ENCODE peak calls at places on chromosomes 5 and 9, in ten cellular contexts. One of them, this sample, is unnamed. For H3K9me2, the result is how much of the 10 kb centered on the place peaks cover.

GRCh38 chr5:114903767-114904166 is 265.9 kb downstream of the TRIM36 start:
- DNase-seq in PC-3: no peak
- DNase-seq in hepatocyte: no peak
- DNase-seq in SK-N-SH: no peak
- DNase-seq in GM23338: no peak
- DNase-seq in GM23248: no peak
- DNase-seq in Karpas-422: no peak
- DNase-seq in PC-9: no peak
- DNase-seq in HCT116: no peak
- DNase-seq in OCI-LY7: no peak
- DNase-seq in this sample: no peak

GRCh38 chr5:117788596-117788995 is 1199.8 kb downstream of the DTWD2 start:
- DNase-seq in PC-3: no peak
- DNase-seq in hepatocyte: peak
- DNase-seq in SK-N-SH: no peak
- DNase-seq in GM23338: no peak
- DNase-seq in GM23248: no peak
- DNase-seq in Karpas-422: no peak
- DNase-seq in PC-9: no peak
- DNase-seq in HCT116: peak
- DNase-seq in OCI-LY7: no peak
- DNase-seq in this sample: no peak

GRCh38 chr5:160959804-160960203 is 107.8 kb upstream of the ATP10B start:
- DNase-seq in PC-3: peak
- DNase-seq in hepatocyte: peak
- DNase-seq in SK-N-SH: no peak
- DNase-seq in GM23338: no peak
- DNase-seq in GM23248: no peak
- DNase-seq in Karpas-422: no peak
- DNase-seq in PC-9: no peak
- DNase-seq in HCT116: no peak
- DNase-seq in OCI-LY7: no peak
- DNase-seq in this sample: peak

GRCh38 chr9:130078547-130078946 is 24.8 kb downstream of the GPR107 start:
- DNase-seq in PC-3: no peak
- DNase-seq in hepatocyte: no peak
- DNase-seq in SK-N-SH: no peak
- DNase-seq in GM23338: no peak
- DNase-seq in GM23248: no peak
- DNase-seq in Karpas-422: no peak
- DNase-seq in PC-9: no peak
- DNase-seq in HCT116: no peak
- DNase-seq in OCI-LY7: no peak
- DNase-seq in this sample: no peak

GRCh38 chr5:43316421-43316820 is 3.2 kb upstream of the HMGCS1 start:
- DNase-seq in PC-3: peak
- DNase-seq in hepatocyte: no peak
- DNase-seq in SK-N-SH: no peak
- DNase-seq in GM23338: no peak
- DNase-seq in GM23248: no peak
- DNase-seq in Karpas-422: no peak
- DNase-seq in PC-9: no peak
- DNase-seq in HCT116: no peak
- DNase-seq in OCI-LY7: no peak
- DNase-seq in this sample: no peak

GRCh38 chr5:154989641-154990040 is 23.9 kb upstream of the KIF4B start:
- DNase-seq in PC-3: no peak
- DNase-seq in hepatocyte: no peak
- DNase-seq in SK-N-SH: no peak
- DNase-seq in GM23338: no peak
- DNase-seq in GM23248: no peak
- DNase-seq in Karpas-422: no peak
- DNase-seq in PC-9: no peak
- DNase-seq in HCT116: no peak
- DNase-seq in OCI-LY7: no peak
- DNase-seq in this sample: no peak

GRCh38 chr5:74326571-74327338 is 313.8 kb downstream of the ENC1 start:
- DNase-seq in PC-3: peak
- DNase-seq in hepatocyte: peak
- DNase-seq in SK-N-SH: no peak
- DNase-seq in GM23338: no peak
- DNase-seq in GM23248: peak
- DNase-seq in Karpas-422: no peak
- DNase-seq in PC-9: peak
- DNase-seq in HCT116: peak
- DNase-seq in OCI-LY7: peak
- DNase-seq in this sample: peak

GRCh38 chr9:89770779-89771178 is 166.0 kb downstream of the GADD45G start:
- DNase-seq in PC-3: no peak
- DNase-seq in hepatocyte: no peak
- DNase-seq in SK-N-SH: peak
- DNase-seq in GM23338: no peak
- DNase-seq in GM23248: no peak
- DNase-seq in Karpas-422: no peak
- DNase-seq in PC-9: no peak
- DNase-seq in HCT116: no peak
- DNase-seq in OCI-LY7: no peak
- DNase-seq in this sample: no peak

GRCh38 chr9:116713266-116713665 is 26.2 kb downstream of the TRIM32 start:
- DNase-seq in PC-3: no peak
- DNase-seq in hepatocyte: no peak
- DNase-seq in SK-N-SH: no peak
- DNase-seq in GM23338: no peak
- DNase-seq in GM23248: no peak
- DNase-seq in Karpas-422: no peak
- DNase-seq in PC-9: no peak
- DNase-seq in HCT116: no peak
- DNase-seq in OCI-LY7: no peak
- DNase-seq in this sample: no peak

GRCh38 chr5:137316346-137316736 is 182.8 kb downstream of the SPOCK1 start:
- DNase-seq in PC-3: peak
- DNase-seq in hepatocyte: no peak
- DNase-seq in SK-N-SH: no peak
- DNase-seq in GM23338: no peak
- DNase-seq in GM23248: peak
- DNase-seq in Karpas-422: no peak
- DNase-seq in PC-9: no peak
- DNase-seq in HCT116: no peak
- DNase-seq in OCI-LY7: no peak
- DNase-seq in this sample: no peak

GRCh38 chr5:33776151-33776550 is 115.6 kb downstream of the ADAMTS12 start:
- DNase-seq in PC-3: no peak
- DNase-seq in hepatocyte: no peak
- DNase-seq in SK-N-SH: no peak
- DNase-seq in GM23338: no peak
- DNase-seq in GM23248: no peak
- DNase-seq in Karpas-422: no peak
- DNase-seq in PC-9: no peak
- DNase-seq in HCT116: no peak
- DNase-seq in OCI-LY7: no peak
- DNase-seq in this sample: no peak

GRCh38 chr5:33769968-33770367 is 121.8 kb downstream of the ADAMTS12 start:
- DNase-seq in PC-3: no peak
- DNase-seq in hepatocyte: no peak
- DNase-seq in SK-N-SH: no peak
- DNase-seq in GM23338: no peak
- DNase-seq in GM23248: no peak
- DNase-seq in Karpas-422: no peak
- DNase-seq in PC-9: no peak
- DNase-seq in HCT116: no peak
- DNase-seq in OCI-LY7: no peak
- DNase-seq in this sample: no peak

GRCh38 chr5:33774323-33774722 is 117.5 kb downstream of the ADAMTS12 start:
- DNase-seq in PC-3: no peak
- DNase-seq in hepatocyte: no peak
- DNase-seq in SK-N-SH: no peak
- DNase-seq in GM23338: no peak
- DNase-seq in GM23248: peak
- DNase-seq in Karpas-422: no peak
- DNase-seq in PC-9: no peak
- DNase-seq in HCT116: no peak
- DNase-seq in OCI-LY7: no peak
- DNase-seq in this sample: no peak

GRCh38 chr5:33772276-33772990 is 119.4 kb downstream of the ADAMTS12 start:
- DNase-seq in PC-3: peak
- DNase-seq in hepatocyte: no peak
- DNase-seq in SK-N-SH: no peak
- DNase-seq in GM23338: no peak
- DNase-seq in GM23248: peak
- DNase-seq in Karpas-422: no peak
- DNase-seq in PC-9: peak
- DNase-seq in HCT116: no peak
- DNase-seq in OCI-LY7: no peak
- DNase-seq in this sample: no peak
- H3K4me2 ChIP-seq in PC-3: no peak
- H3K4me2 ChIP-seq in hepatocyte: no peak
- H3K4me2 ChIP-seq in SK-N-SH: no peak
- H3K4me2 ChIP-seq in GM23338: no peak
- H3K4me2 ChIP-seq in GM23248: peak
- H3K4me2 ChIP-seq in Karpas-422: no peak
- H3K4me2 ChIP-seq in PC-9: peak
- H3K4me2 ChIP-seq in HCT116: no peak
- H3K4me2 ChIP-seq in OCI-LY7: no peak
- H3K4me2 ChIP-seq in this sample: no peak

GRCh38 chr9:13646500-13646899 is 367.0 kb upstream of the MPDZ start:
- DNase-seq in PC-3: peak
- DNase-seq in hepatocyte: no peak
- DNase-seq in SK-N-SH: no peak
- DNase-seq in GM23338: no peak
- DNase-seq in GM23248: no peak
- DNase-seq in Karpas-422: no peak
- DNase-seq in PC-9: no peak
- DNase-seq in HCT116: no peak
- DNase-seq in OCI-LY7: no peak
- DNase-seq in this sample: no peak
- H3K9me2 ChIP-seq in PC-3: under half
- H3K9me2 ChIP-seq in hepatocyte: under half
- H3K9me2 ChIP-seq in SK-N-SH: under half
- H3K9me2 ChIP-seq in GM23338: under half
- H3K9me2 ChIP-seq in GM23248: under half
- H3K9me2 ChIP-seq in Karpas-422: under half
- H3K9me2 ChIP-seq in PC-9: under half
- H3K9me2 ChIP-seq in HCT116: under half
- H3K9me2 ChIP-seq in OCI-LY7: under half
- H3K9me2 ChIP-seq in this sample: under half

GRCh38 chr9:13957089-13957488 is 356.9 kb downstream of the NFIB start:
- DNase-seq in PC-3: no peak
- DNase-seq in hepatocyte: no peak
- DNase-seq in SK-N-SH: no peak
- DNase-seq in GM23338: no peak
- DNase-seq in GM23248: no peak
- DNase-seq in Karpas-422: no peak
- DNase-seq in PC-9: no peak
- DNase-seq in HCT116: no peak
- DNase-seq in OCI-LY7: no peak
- DNase-seq in this sample: peak
- H3K4me2 ChIP-seq in PC-3: no peak
- H3K4me2 ChIP-seq in hepatocyte: no peak
- H3K4me2 ChIP-seq in SK-N-SH: no peak
- H3K4me2 ChIP-seq in GM23338: no peak
- H3K4me2 ChIP-seq in GM23248: no peak
- H3K4me2 ChIP-seq in Karpas-422: peak
- H3K4me2 ChIP-seq in PC-9: no peak
- H3K4me2 ChIP-seq in HCT116: no peak
- H3K4me2 ChIP-seq in OCI-LY7: no peak
- H3K4me2 ChIP-seq in this sample: peak

DNA sequence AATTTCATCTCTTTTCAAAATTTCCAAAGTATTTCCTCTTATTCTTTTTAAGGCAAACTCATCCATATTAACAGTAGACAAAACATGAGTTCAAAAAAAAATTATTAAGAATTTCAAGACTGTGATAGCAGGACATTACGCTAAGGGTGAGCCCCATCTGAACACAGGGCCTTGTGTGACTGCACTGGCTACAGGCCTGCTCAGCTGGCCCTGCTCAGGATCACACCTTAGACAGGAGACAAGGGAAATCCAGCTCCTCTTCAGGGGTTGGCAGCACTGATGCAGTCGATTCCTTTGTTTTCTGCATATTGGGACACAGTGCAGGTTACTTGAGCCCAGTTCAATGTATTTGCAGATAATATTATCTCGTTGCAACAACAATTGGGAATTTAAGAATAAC is 444.7 kb downstream of the PLK2 start:
- DNase-seq in PC-3: no peak
- DNase-seq in hepatocyte: peak
- DNase-seq in SK-N-SH: no peak
- DNase-seq in GM23338: no peak
- DNase-seq in GM23248: no peak
- DNase-seq in Karpas-422: no peak
- DNase-seq in PC-9: no peak
- DNase-seq in HCT116: no peak
- DNase-seq in OCI-LY7: no peak
- DNase-seq in this sample: no peak
- H3K9me2 ChIP-seq in PC-3: under half
- H3K9me2 ChIP-seq in hepatocyte: under half
- H3K9me2 ChIP-seq in SK-N-SH: under half
- H3K9me2 ChIP-seq in GM23338: under half
- H3K9me2 ChIP-seq in GM23248: under half
- H3K9me2 ChIP-seq in Karpas-422: under half
- H3K9me2 ChIP-seq in PC-9: under half
- H3K9me2 ChIP-seq in HCT116: under half
- H3K9me2 ChIP-seq in OCI-LY7: under half
- H3K9me2 ChIP-seq in this sample: under half

GRCh38 chr9:127934986-127935385 is 2.7 kb downstream of the DPM2 start:
- DNase-seq in PC-3: no peak
- DNase-seq in hepatocyte: no peak
- DNase-seq in SK-N-SH: no peak
- DNase-seq in GM23338: no peak
- DNase-seq in GM23248: no peak
- DNase-seq in Karpas-422: no peak
- DNase-seq in PC-9: no peak
- DNase-seq in HCT116: no peak
- DNase-seq in OCI-LY7: no peak
- DNase-seq in this sample: no peak
- H3K4me2 ChIP-seq in PC-3: no peak
- H3K4me2 ChIP-seq in hepatocyte: no peak
- H3K4me2 ChIP-seq in SK-N-SH: peak
- H3K4me2 ChIP-seq in GM23338: no peak
- H3K4me2 ChIP-seq in GM23248: no peak
- H3K4me2 ChIP-seq in Karpas-422: no peak
- H3K4me2 ChIP-seq in PC-9: no peak
- H3K4me2 ChIP-seq in HCT116: peak
- H3K4me2 ChIP-seq in OCI-LY7: peak
- H3K4me2 ChIP-seq in this sample: no peak